ENCODE peak calls at places on chromosomes 1 and 21, in six cellular contexts. One of them, this sample, is unnamed.

GRCh38 chr1:39969048-39969447 is 14.1 kb downstream of the MFSD2A start:
- DNase-seq in coronary artery: no peak
- DNase-seq in GM12865: no peak
- DNase-seq in cardiac fibroblast: no peak
- DNase-seq in H9: no peak
- DNase-seq in neural crest cell: no peak
- DNase-seq in this sample: no peak

GRCh38 chr1:163231385-163231784 is 28.7 kb upstream of the RGS5 start:
- DNase-seq in coronary artery: no peak
- DNase-seq in GM12865: no peak
- DNase-seq in cardiac fibroblast: peak
- DNase-seq in H9: no peak
- DNase-seq in neural crest cell: no peak
- DNase-seq in this sample: no peak

GRCh38 chr1:11967028-11967547 is 13.2 kb upstream of the MFN2 start:
- DNase-seq in coronary artery: no peak
- DNase-seq in GM12865: peak
- DNase-seq in cardiac fibroblast: peak
- DNase-seq in H9: peak
- DNase-seq in neural crest cell: no peak
- DNase-seq in this sample: peak

GRCh38 chr1:218969021-218969420 is 204.7 kb upstream of the LYPLAL1 start:
- DNase-seq in coronary artery: no peak
- DNase-seq in GM12865: no peak
- DNase-seq in cardiac fibroblast: peak
- DNase-seq in H9: no peak
- DNase-seq in neural crest cell: no peak
- DNase-seq in this sample: no peak

GRCh38 chr1:31154632-31155215 is 85.0 kb downstream of the NKAIN1 start:
- DNase-seq in coronary artery: peak
- DNase-seq in GM12865: peak
- DNase-seq in cardiac fibroblast: peak
- DNase-seq in H9: peak
- DNase-seq in neural crest cell: peak
- DNase-seq in this sample: peak

GRCh38 chr1:21175670-21176581 is 771 bp downstream of the EIF4G3 start:
- DNase-seq in coronary artery: peak
- DNase-seq in GM12865: peak
- DNase-seq in cardiac fibroblast: no peak
- DNase-seq in H9: peak
- DNase-seq in neural crest cell: peak
- DNase-seq in this sample: peak

GRCh38 chr1:29972664-29973063 is 736.3 kb downstream of the PTPRU start:
- DNase-seq in coronary artery: peak
- DNase-seq in GM12865: no peak
- DNase-seq in cardiac fibroblast: no peak
- DNase-seq in H9: no peak
- DNase-seq in neural crest cell: no peak
- DNase-seq in this sample: no peak

GRCh38 chr1:147849097-147849873 is 53.3 kb upstream of the GJA8 start:
- DNase-seq in coronary artery: no peak
- DNase-seq in GM12865: no peak
- DNase-seq in cardiac fibroblast: peak
- DNase-seq in H9: no peak
- DNase-seq in neural crest cell: no peak
- DNase-seq in this sample: no peak

GRCh38 chr1:20376880-20377494 is 86.3 kb downstream of the VWA5B1 start:
- DNase-seq in coronary artery: no peak
- DNase-seq in GM12865: peak
- DNase-seq in cardiac fibroblast: peak
- DNase-seq in H9: peak
- DNase-seq in neural crest cell: peak
- DNase-seq in this sample: peak

GRCh38 chr21:10627316-10627863 is 106.0 kb downstream of the TPTE start:
- DNase-seq in coronary artery: no peak
- DNase-seq in GM12865: no peak
- DNase-seq in cardiac fibroblast: no peak
- DNase-seq in H9: no peak
- DNase-seq in neural crest cell: no peak
- DNase-seq in this sample: no peak

GRCh38 chr1:39236971-39237370 is 32.5 kb downstream of the MACF1 start:
- DNase-seq in coronary artery: no peak
- DNase-seq in GM12865: no peak
- DNase-seq in cardiac fibroblast: no peak
- DNase-seq in H9: no peak
- DNase-seq in neural crest cell: no peak
- DNase-seq in this sample: no peak

GRCh38 chr1:174953657-174954435 is 45.9 kb upstream of the CACYBP start:
- DNase-seq in coronary artery: no peak
- DNase-seq in GM12865: peak
- DNase-seq in cardiac fibroblast: no peak
- DNase-seq in H9: no peak
- DNase-seq in neural crest cell: no peak
- DNase-seq in this sample: no peak

GRCh38 chr1:228772516-228773212 is 37.4 kb downstream of the RHOU start:
- DNase-seq in coronary artery: no peak
- DNase-seq in GM12865: no peak
- DNase-seq in cardiac fibroblast: no peak
- DNase-seq in H9: no peak
- DNase-seq in neural crest cell: no peak
- DNase-seq in this sample: no peak

GRCh38 chr1:180178511-180179161 is 24.0 kb downstream of the QSOX1 start:
- DNase-seq in coronary artery: no peak
- DNase-seq in GM12865: peak
- DNase-seq in cardiac fibroblast: peak
- DNase-seq in H9: peak
- DNase-seq in neural crest cell: peak
- DNase-seq in this sample: peak

GRCh38 chr1:3564921-3565831 is 46.1 kb downstream of the MEGF6 start:
- DNase-seq in coronary artery: no peak
- DNase-seq in GM12865: peak
- DNase-seq in cardiac fibroblast: peak
- DNase-seq in H9: peak
- DNase-seq in neural crest cell: peak
- DNase-seq in this sample: peak

GRCh38 chr1:185297986-185298385 is 19.1 kb downstream of the IVNS1ABP start:
- DNase-seq in coronary artery: no peak
- DNase-seq in GM12865: no peak
- DNase-seq in cardiac fibroblast: peak
- DNase-seq in H9: no peak
- DNase-seq in neural crest cell: no peak
- DNase-seq in this sample: no peak

GRCh38 chr1:167196185-167196584 is 24.5 kb upstream of the POU2F1 start:
- DNase-seq in coronary artery: no peak
- DNase-seq in GM12865: no peak
- DNase-seq in cardiac fibroblast: peak
- DNase-seq in H9: no peak
- DNase-seq in neural crest cell: no peak
- DNase-seq in this sample: no peak

GRCh38 chr1:224637510-224637909 is 21.4 kb downstream of the CNIH3 start:
- DNase-seq in coronary artery: no peak
- DNase-seq in GM12865: no peak
- DNase-seq in cardiac fibroblast: peak
- DNase-seq in H9: no peak
- DNase-seq in neural crest cell: no peak
- DNase-seq in this sample: no peak

GRCh38 chr21:33825898-33826297 is 89.7 kb downstream of the ATP5PO start:
- DNase-seq in coronary artery: no peak
- DNase-seq in GM12865: no peak
- DNase-seq in cardiac fibroblast: peak
- DNase-seq in H9: no peak
- DNase-seq in neural crest cell: no peak
- DNase-seq in this sample: no peak

GRCh38 chr1:162389021-162389818 is 7.7 kb downstream of the C1orf226 start:
- DNase-seq in coronary artery: no peak
- DNase-seq in GM12865: no peak
- DNase-seq in cardiac fibroblast: peak
- DNase-seq in H9: no peak
- DNase-seq in neural crest cell: no peak
- DNase-seq in this sample: no peak

GRCh38 chr1:63966016-63966415 is 192.2 kb downstream of the ROR1 start:
- DNase-seq in coronary artery: no peak
- DNase-seq in GM12865: no peak
- DNase-seq in cardiac fibroblast: no peak
- DNase-seq in H9: no peak
- DNase-seq in neural crest cell: no peak
- DNase-seq in this sample: no peak

GRCh38 chr21:38284221-38284620 is 27.4 kb downstream of the KCNJ15 start:
- DNase-seq in coronary artery: no peak
- DNase-seq in GM12865: no peak
- DNase-seq in cardiac fibroblast: no peak
- DNase-seq in H9: no peak
- DNase-seq in neural crest cell: no peak
- DNase-seq in this sample: no peak

GRCh38 chr1:209491897-209492296 is 91.6 kb upstream of the CAMK1G start:
- DNase-seq in coronary artery: no peak
- DNase-seq in GM12865: no peak
- DNase-seq in cardiac fibroblast: no peak
- DNase-seq in H9: peak
- DNase-seq in neural crest cell: no peak
- DNase-seq in this sample: no peak

GRCh38 chr1:209491031-209491430 is 92.5 kb upstream of the CAMK1G start:
- DNase-seq in coronary artery: no peak
- DNase-seq in GM12865: no peak
- DNase-seq in cardiac fibroblast: no peak
- DNase-seq in H9: no peak
- DNase-seq in neural crest cell: no peak
- DNase-seq in this sample: no peak

GRCh38 chr1:209486861-209487260 is 96.7 kb upstream of the CAMK1G start:
- DNase-seq in coronary artery: no peak
- DNase-seq in GM12865: no peak
- DNase-seq in cardiac fibroblast: peak
- DNase-seq in H9: no peak
- DNase-seq in neural crest cell: no peak
- DNase-seq in this sample: no peak

GRCh38 chr1:209491496-209491895 is 92.0 kb upstream of the CAMK1G start:
- DNase-seq in coronary artery: no peak
- DNase-seq in GM12865: no peak
- DNase-seq in cardiac fibroblast: no peak
- DNase-seq in H9: peak
- DNase-seq in neural crest cell: no peak
- DNase-seq in this sample: no peak

DNA sequence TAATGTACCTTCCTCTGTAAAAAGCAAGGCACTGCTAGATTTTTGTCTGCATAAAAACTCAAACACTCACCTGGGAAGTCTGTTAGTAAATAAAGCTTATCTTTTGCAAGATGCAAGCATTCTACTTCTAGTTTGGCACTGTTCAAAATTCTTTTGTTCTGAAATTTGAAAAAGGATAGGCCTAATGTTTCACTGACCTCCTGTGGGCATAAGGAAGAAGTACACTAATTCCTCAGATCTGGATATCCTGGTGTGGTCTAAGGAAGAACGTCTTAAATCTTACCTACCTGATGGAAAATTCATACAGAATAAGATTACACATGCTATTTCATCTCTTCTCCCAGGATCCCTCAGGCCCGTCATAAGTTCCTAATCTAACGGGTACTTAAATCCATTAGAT is 93.5 kb upstream of the CAMK1G start:
- DNase-seq in coronary artery: no peak
- DNase-seq in GM12865: no peak
- DNase-seq in cardiac fibroblast: peak
- DNase-seq in H9: no peak
- DNase-seq in neural crest cell: no peak
- DNase-seq in this sample: no peak
- TF ChIP-seq CTCF in coronary artery: no peak
- TF ChIP-seq CTCF in GM12865: no peak
- TF ChIP-seq CTCF in cardiac fibroblast: peak
- TF ChIP-seq CTCF in H9: peak
- TF ChIP-seq CTCF in neural crest cell: peak
- TF ChIP-seq CTCF in this sample: no peak

DNA sequence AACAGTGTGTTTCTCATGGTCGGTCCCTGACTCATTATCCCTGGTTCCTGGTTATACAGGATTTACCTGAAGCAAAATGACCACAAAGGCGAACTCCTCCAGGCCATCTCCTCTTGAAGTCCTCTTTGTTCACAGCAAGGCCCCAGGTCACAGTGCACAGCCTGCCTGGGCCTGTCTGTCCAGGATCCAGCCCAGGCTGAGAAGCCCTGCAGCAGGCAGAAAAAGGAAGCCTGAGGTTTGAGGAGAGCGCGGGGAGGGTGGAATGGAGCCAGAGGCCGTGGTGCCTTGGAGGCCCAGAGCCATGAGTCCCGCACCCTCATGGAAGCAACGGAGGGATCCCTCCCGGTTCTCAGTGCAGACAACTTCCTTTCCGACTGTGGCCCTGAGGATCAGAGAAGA is 136.8 kb upstream of the IRF2BP2 start:
- DNase-seq in coronary artery: peak
- DNase-seq in GM12865: no peak
- DNase-seq in cardiac fibroblast: no peak
- DNase-seq in H9: no peak
- DNase-seq in neural crest cell: no peak
- DNase-seq in this sample: no peak
- TF ChIP-seq CTCF in coronary artery: no peak
- TF ChIP-seq CTCF in GM12865: no peak
- TF ChIP-seq CTCF in cardiac fibroblast: no peak
- TF ChIP-seq CTCF in H9: no peak
- TF ChIP-seq CTCF in neural crest cell: no peak
- TF ChIP-seq CTCF in this sample: no peak

DNA sequence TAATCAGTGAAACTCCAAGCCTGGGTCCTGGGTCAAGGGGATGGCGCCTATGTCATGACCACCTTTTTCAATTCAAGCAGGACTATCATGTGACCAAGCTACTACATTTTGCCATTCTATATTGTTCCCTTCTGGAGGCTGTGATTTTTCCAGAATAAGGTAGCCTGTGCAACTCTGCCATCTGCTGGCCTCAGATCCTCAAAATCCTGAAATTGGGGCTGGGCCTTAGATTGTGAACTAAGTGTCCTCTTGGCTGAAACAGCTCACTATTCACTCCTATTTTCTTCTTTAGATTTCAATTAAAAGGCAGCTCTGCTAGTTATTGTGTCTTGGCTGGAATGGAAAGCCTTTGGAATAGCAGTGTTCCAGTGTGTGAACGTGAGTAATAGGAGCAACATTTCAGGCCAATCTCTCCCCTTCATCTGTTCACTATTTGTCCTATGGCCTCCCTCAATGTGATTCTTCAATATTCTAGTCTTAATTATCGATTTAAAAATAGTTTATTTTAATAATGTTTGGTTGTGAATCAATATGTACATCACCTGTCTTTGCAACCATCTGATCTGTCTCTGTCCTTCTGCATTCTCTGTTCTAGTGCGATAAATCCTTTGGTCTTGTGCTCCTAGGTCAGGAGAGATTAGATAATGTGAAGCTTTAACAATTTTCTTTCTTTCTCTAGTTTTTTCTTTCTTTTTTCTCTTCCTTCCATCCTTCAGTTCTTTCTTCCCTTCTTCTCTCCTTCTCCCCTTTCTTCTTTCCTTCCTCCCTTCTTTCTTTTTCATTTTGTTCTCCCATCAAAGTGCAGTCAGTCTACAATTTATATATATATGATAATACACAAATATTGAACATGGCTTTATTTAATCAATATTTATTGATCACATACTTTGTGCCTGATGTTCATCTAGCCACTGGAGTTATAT is 69.8 kb downstream of the CR1 start:
- DNase-seq in coronary artery: no peak
- DNase-seq in GM12865: peak
- DNase-seq in cardiac fibroblast: peak
- DNase-seq in H9: peak
- DNase-seq in neural crest cell: no peak
- DNase-seq in this sample: no peak
- TF ChIP-seq CTCF in coronary artery: no peak
- TF ChIP-seq CTCF in GM12865: peak
- TF ChIP-seq CTCF in cardiac fibroblast: peak
- TF ChIP-seq CTCF in H9: peak
- TF ChIP-seq CTCF in neural crest cell: peak
- TF ChIP-seq CTCF in this sample: peak

GRCh38 chr1:24112381-24113169 is 640 bp upstream of the MYOM3 start:
- DNase-seq in coronary artery: peak
- DNase-seq in GM12865: peak
- DNase-seq in cardiac fibroblast: peak
- DNase-seq in H9: peak
- DNase-seq in neural crest cell: no peak
- DNase-seq in this sample: peak
- TF ChIP-seq CTCF in coronary artery: peak
- TF ChIP-seq CTCF in GM12865: peak
- TF ChIP-seq CTCF in cardiac fibroblast: peak
- TF ChIP-seq CTCF in H9: peak
- TF ChIP-seq CTCF in neural crest cell: peak
- TF ChIP-seq CTCF in this sample: peak

This sample was measured in GM10248.